ENCODE peak calls at places on chromosome 4, in six cellular contexts. V, Z, F, A, Y and W are unnamed samples.
A peak's percentile ranks its signal among the peaks of the same experiment; 100 is the strongest.

GRCh38 chr4:78642934-78643333 is 91.4 kb downstream of the ANXA3 start:
- DNase-seq in A (no peak), Z (no peak), V (no peak), F (no peak), Y (no peak), W (no peak)

GRCh38 chr4:121156822-121157769 is 7.0 kb downstream of the TNIP3 start:
- DNase-seq in F (peak; percentile 24), A (no peak), Z (peak; percentile 36), Y (peak; percentile 77), V (no peak), W (peak; percentile 15)

GRCh38 chr4:141643557-141643956 is 7.2 kb downstream of the IL15 start:
- DNase-seq in Z (peak; percentile 88), A (peak; percentile 92), V (no peak), F (peak; percentile 39), Y (no peak), W (peak; percentile 92)

GRCh38 chr4:72714482-72715279 is 145.7 kb upstream of the ADAMTS3 start:
- DNase-seq in F (no peak), Z (no peak), V (no peak), Y (no peak), A (no peak), W (no peak)

GRCh38 chr4:135240796-135241195 is 1039.2 kb upstream of the PABPC4L start:
- DNase-seq in A (no peak), Z (no peak), Y (no peak), F (no peak), V (no peak), W (peak; percentile 28)

GRCh38 chr4:125522992-125523391 is 208.2 kb downstream of the FAT4 start:
- DNase-seq in F (no peak), A (no peak), V (no peak), Y (peak; percentile 34), Z (no peak), W (no peak)

GRCh38 chr4:7886250-7886973 is 53.2 kb downstream of the AFAP1 start:
- DNase-seq in Z (no peak), Y (no peak), V (no peak), F (no peak), A (no peak), W (peak; percentile 62)

GRCh38 chr4:156194896-156195295 is 241.2 kb upstream of the CTSO start:
- DNase-seq in A (peak; percentile 28), V (no peak), F (no peak), Y (no peak), Z (no peak), W (no peak)

GRCh38 chr4:111362891-111363290 is 740.0 kb upstream of the PITX2 start:
- DNase-seq in V (no peak), Y (peak; percentile 13), A (no peak), Z (peak; percentile 39), F (no peak), W (peak; percentile 35)

GRCh38 chr4:79684516-79684915 is 276.5 kb upstream of the GK2 start:
- DNase-seq in F (no peak), Z (no peak), V (no peak), A (no peak), Y (no peak), W (no peak)

GRCh38 chr4:79679859-79680258 is 271.8 kb upstream of the GK2 start:
- DNase-seq in Z (no peak), A (no peak), Y (no peak), V (no peak), F (no peak), W (no peak)

GRCh38 chr4:79685542-79685941 is 277.5 kb upstream of the GK2 start:
- DNase-seq in F (no peak), Z (no peak), V (no peak), A (no peak), Y (no peak), W (no peak)

GRCh38 chr4:79682801-79683217 is 274.8 kb upstream of the GK2 start:
- DNase-seq in F (no peak), Z (peak; percentile 41), A (no peak), V (no peak), Y (peak; percentile 12), W (peak; percentile 53)

GRCh38 chr4:79682161-79682560 is 274.1 kb upstream of the GK2 start:
- DNase-seq in A (no peak), V (no peak), F (no peak), Y (no peak), Z (peak; percentile 43), W (peak; percentile 67)
- H3K9ac ChIP-seq in A (no peak overlapping the region), V (no peak overlapping the region), F (no peak overlapping the region), Y (no peak overlapping the region), Z (no peak overlapping the region), W (peak overlapping the region; percentile 29)

DNA sequence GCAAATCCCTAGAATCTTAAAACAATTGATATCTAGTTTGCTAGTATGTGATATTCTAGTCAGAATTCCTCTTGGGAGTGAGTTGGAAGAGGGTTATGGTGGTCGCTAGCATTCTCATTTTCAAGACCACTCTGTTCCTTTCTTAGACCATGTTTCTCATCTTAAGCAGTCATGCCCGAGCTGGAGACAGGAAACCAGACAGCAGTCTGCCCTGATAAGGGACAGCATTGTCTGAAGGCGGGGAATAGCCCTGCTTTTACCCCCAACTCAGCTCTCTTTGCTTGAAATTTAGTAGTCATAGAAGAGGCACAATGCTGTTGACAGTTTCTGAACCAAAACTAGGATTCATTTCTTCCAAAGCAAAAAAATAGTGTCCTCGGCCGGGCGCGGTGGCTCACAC is 5.2 kb downstream of the KLF3 start:
- DNase-seq in Z (peak; percentile 69), A (no peak), Y (no peak), F (peak; percentile 86), V (peak; percentile 20), W (no peak)
- H3K9ac ChIP-seq in Z (no peak overlapping the region), A (no peak overlapping the region), Y (no peak overlapping the region), F (peak overlapping the region; percentile 99), V (no peak overlapping the region), W (no peak overlapping the region)

GRCh38 chr4:183118141-183118540 is 19.1 kb downstream of the WWC2 start:
- DNase-seq in F (peak; percentile 42), Y (no peak), V (no peak), Z (peak; percentile 68), A (no peak), W (no peak)

GRCh38 chr4:183124228-183124627 is 25.2 kb downstream of the WWC2 start:
- DNase-seq in Z (no peak), F (no peak), A (no peak), V (no peak), Y (no peak), W (no peak)

GRCh38 chr4:183118585-183118984 is 19.5 kb downstream of the WWC2 start:
- DNase-seq in A (peak; percentile 69), V (no peak), Z (peak; percentile 98), Y (peak; percentile 70), F (peak; percentile 73), W (peak; percentile 87)
- H3K9ac ChIP-seq in A (no peak overlapping the region), V (no peak overlapping the region), Z (no peak overlapping the region), Y (no peak overlapping the region), F (peak overlapping the region; percentile 74), W (peak overlapping the region; percentile 51)

GRCh38 chr4:164381859-164382258 is 372.1 kb upstream of the SMIM31 start:
- DNase-seq in A (no peak), F (no peak), V (no peak), Y (no peak), Z (no peak), W (no peak)
- H3K9ac ChIP-seq in A (no peak overlapping the region), F (no peak overlapping the region), V (no peak overlapping the region), Y (no peak overlapping the region), Z (no peak overlapping the region), W (no peak overlapping the region)